ENCODE peak calls at places on chromosomes 13 and 19, in five cellular contexts. X is iris pigment epithelial cell; D is HT-29; L is activated CD4-positive, alpha-beta T cell treated with anti-CD3 and anti-CD28 coated beads, Interleukin-2, amount 50 U/mL, for 24 hours; Q is substantia nigra. S is an unnamed sample.

GRCh38 chr13:76783798-76784197 is 102.4 kb downstream of the KCTD12 start:
- DNase-seq in D (no peak), L (no peak), X (no peak), Q (no peak), S (no peak)

GRCh38 chr13:51764184-51765141 is 39.5 kb downstream of the DHRS12 start:
- DNase-seq in Q (peak; percentile 72), X (peak; percentile 82), D (peak; percentile 63), L (peak; percentile 68), S (peak; percentile 95)

GRCh38 chr13:85166891-85167290 is 632.3 kb downstream of the SLITRK6 start:
- DNase-seq in D (no peak), L (no peak), X (no peak), Q (no peak), S (no peak)

GRCh38 chr19:55370305-55370988 is at the start of gene IL11:
- DNase-seq in L (no peak), X (no peak), D (no peak), Q (no peak), S (no peak)

GRCh38 chr13:40682449-40683240 is 16.2 kb upstream of the FOXO1 start:
- DNase-seq in X (peak; percentile 28), L (no peak), D (peak; percentile 63), Q (no peak), S (peak; percentile 35)

GRCh38 chr13:47175172-47175806 is 278.4 kb upstream of the HTR2A start:
- DNase-seq in Q (no peak), D (peak; percentile 78), X (peak; percentile 71), L (no peak), S (peak; percentile 7)

GRCh38 chr13:38872693-38873092 is 117.9 kb downstream of the STOML3 start:
- DNase-seq in Q (peak; percentile 38), D (peak; percentile 52), X (peak; percentile 29), L (peak; percentile 18), S (peak; percentile 7)

GRCh38 chr19:45098521-45099464 is 5.8 kb downstream of the PPP1R37 start:
- DNase-seq in X (peak; percentile 51), D (no peak), L (no peak), Q (peak; percentile 72), S (no peak)

GRCh38 chr13:63088226-63088625 is 1672.6 kb upstream of the PCDH20 start:
- DNase-seq in D (no peak), L (no peak), X (peak; percentile 32), Q (no peak), S (no peak)

GRCh38 chr13:28761586-28761985 is 42.8 kb upstream of the SLC46A3 start:
- DNase-seq in D (no peak), Q (no peak), L (no peak), X (peak; percentile 33), S (no peak)

GRCh38 chr13:73366241-73366640 is 307.4 kb downstream of the KLF5 start:
- DNase-seq in Q (no peak), L (no peak), D (no peak), X (no peak), S (no peak)

GRCh38 chr13:31264146-31264545 is 64.4 kb downstream of the B3GLCT start:
- DNase-seq in X (no peak), D (no peak), L (no peak), Q (no peak), S (no peak)

GRCh38 chr13:35140831-35141230 is 198.8 kb downstream of the NBEA start:
- DNase-seq in L (no peak), X (no peak), D (no peak), Q (no peak), S (no peak)

GRCh38 chr13:39602614-39603366 is at the start of gene LHFPL6:
- DNase-seq in D (no peak), Q (peak; percentile 69), X (peak; percentile 88), L (peak; percentile 51), S (peak; percentile 78)

GRCh38 chr13:100363351-100363750 is 225.2 kb downstream of the GGACT start:
- DNase-seq in Q (no peak), X (peak; percentile 88), L (no peak), D (no peak), S (no peak)

GRCh38 chr13:34627905-34628682 is 314.0 kb upstream of the NBEA start:
- DNase-seq in Q (no peak), L (no peak), X (no peak), D (no peak), S (no peak)

GRCh38 chr19:18419699-18420460 is 682 bp downstream of the SSBP4 start:
- DNase-seq in L (no peak), X (no peak), D (no peak), Q (no peak), S (peak; percentile 49)

GRCh38 chr19:13165091-13165997 is 15.1 kb downstream of the IER2 start:
- DNase-seq in Q (no peak), D (no peak), X (no peak), L (no peak), S (no peak)

GRCh38 chr19:1324792-1325567 is 39.3 kb downstream of the EFNA2 start:
- DNase-seq in L (peak; percentile 2), D (peak; percentile 19), Q (peak; percentile 54), X (peak; percentile 76), S (peak; percentile 55)

GRCh38 chr19:49127674-49128544 is 8.6 kb downstream of the PPFIA3 start:
- DNase-seq in Q (peak; percentile 97), D (peak; percentile 100), L (peak; percentile 95), X (peak; percentile 97), S (peak; percentile 98)

GRCh38 chr19:39970424-39970673 is 616 bp upstream of the PSMC4 start:
- DNase-seq in Q (no peak), D (no peak), L (no peak), X (no peak), S (peak; percentile 70)

GRCh38 chr19:35555301-35556005 is 8.0 kb downstream of the ATP4A start:
- DNase-seq in X (peak; percentile 12), L (no peak), Q (no peak), D (peak; percentile 73), S (peak; percentile 79)

GRCh38 chr13:114145256-114145655 is 12.8 kb upstream of the RASA3 start:
- DNase-seq in X (no peak), Q (no peak), L (no peak), D (no peak), S (no peak)

GRCh38 chr13:113793718-113794085 is 34.7 kb downstream of the TMEM255B start:
- DNase-seq in X (no peak), D (no peak), L (no peak), Q (no peak), S (no peak)

GRCh38 chr19:10748924-10749434 is 31.1 kb downstream of the DNM2 start:
- DNase-seq in X (peak; percentile 31), Q (peak; percentile 51), L (no peak), D (peak; percentile 89), S (peak; percentile 91)

GRCh38 chr19:1786668-1787067 is 25.4 kb downstream of the ATP8B3 start:
- DNase-seq in D (no peak), L (no peak), Q (no peak), X (no peak), S (no peak)

GRCh38 chr19:48637948-48638830 is 1.0 kb upstream of the DBP start:
- DNase-seq in Q (peak; percentile 79), L (peak; percentile 78), D (peak; percentile 95), X (peak; percentile 97), S (peak; percentile 99)

GRCh38 chr13:98083507-98083906 is 59.4 kb upstream of the FARP1 start:
- DNase-seq in X (peak; percentile 92), Q (no peak), D (no peak), L (no peak), S (no peak)

GRCh38 chr13:46010148-46010547 is 42.4 kb downstream of the ZC3H13 start:
- DNase-seq in X (peak; percentile 8), D (peak; percentile 3), L (no peak), Q (no peak), S (no peak)

S was measured in SW480.